ENCODE peak calls at places on chromosomes 16 and 17, in eight cellular contexts. R is cardiac muscle cell, F is uterus, A is progenitor cell of endocrine pancreas, N is RWPE2, K is endothelial cell of umbilical vein, B is OCI-LY7, P is fibroblast of the aortic adventitia. W is an unnamed sample.

GRCh38 chr17:76674600-76674999 is 31.0 kb upstream of the ST6GALNAC1 start:
- DNase-seq in N (no peak), K (no peak), F (no peak), B (no peak), R (no peak), P (no peak), A (no peak), W (no peak)

GRCh38 chr16:54926166-54926838 is 4.4 kb upstream of the IRX5 start:
- DNase-seq in P (peak; percentile 65), B (peak; percentile 70), A (no peak), F (no peak), K (no peak), R (no peak), N (no peak), W (no peak)

GRCh38 chr16:4689864-4690704 is 3.3 kb upstream of the NUDT16L1 start:
- DNase-seq in A (no peak), K (no peak), R (no peak), N (peak; percentile 65), P (no peak), F (no peak), B (no peak), W (no peak)

GRCh38 chr17:48244121-48244711 is 136.7 kb downstream of the SNX11 start:
- DNase-seq in A (no peak), F (no peak), P (no peak), B (peak; percentile 29), K (peak; percentile 88), N (no peak), R (no peak), W (no peak)

GRCh38 chr16:57734308-57734924 is 1.2 kb upstream of the KATNB1 start:
- DNase-seq in F (no peak), R (no peak), B (no peak), A (no peak), P (no peak), K (no peak), N (peak; percentile 9), W (no peak)

GRCh38 chr17:53950207-53950857 is 127.6 kb downstream of the KIF2B start:
- DNase-seq in A (no peak), N (no peak), P (no peak), K (no peak), B (peak; percentile 12), R (peak; percentile 51), F (no peak), W (no peak)

GRCh38 chr16:1300664-1301476 is 8.6 kb upstream of the UBE2I start:
- DNase-seq in R (peak; percentile 81), N (no peak), B (peak; percentile 69), P (peak; percentile 32), F (no peak), A (peak; percentile 83), K (peak; percentile 48), W (peak; percentile 88)

GRCh38 chr17:72426948-72427760 is 306.3 kb downstream of the SOX9 start:
- DNase-seq in B (no peak), P (no peak), K (no peak), F (no peak), R (no peak), N (no peak), A (no peak), W (no peak)

GRCh38 chr17:62720126-62720850 is 87.8 kb downstream of the MARCHF10 start:
- DNase-seq in P (no peak), K (peak; percentile 24), A (no peak), N (no peak), R (no peak), F (no peak), B (no peak), W (no peak)

GRCh38 chr16:83733301-83733700 is 74.5 kb upstream of the HSBP1 start:
- DNase-seq in A (no peak), N (no peak), F (no peak), K (no peak), R (no peak), P (no peak), B (no peak), W (no peak)

GRCh38 chr16:17565605-17566004 is 94.8 kb upstream of the XYLT1 start:
- DNase-seq in B (no peak), F (no peak), P (no peak), R (no peak), N (no peak), K (no peak), A (no peak), W (no peak)
- TF ChIP-seq CTCF in B (no peak), F (no peak), P (no peak), R (no peak), N (no peak), K (no peak), A (no peak), W (no peak)

GRCh38 chr16:75559002-75559401 is 3.0 kb upstream of the TMEM231 start:
- DNase-seq in A (no peak), F (no peak), R (peak; percentile 84), P (no peak), K (no peak), B (no peak), N (no peak), W (no peak)

GRCh38 chr16:75555213-75555706 is 792 bp downstream of the TMEM231 start:
- DNase-seq in R (peak; percentile 95), K (peak; percentile 90), P (peak; percentile 87), B (peak; percentile 69), A (peak; percentile 59), F (peak; percentile 77), N (peak; percentile 95), W (peak; percentile 68)

GRCh38 chr16:75552951-75553350 is 3.1 kb downstream of the TMEM231 start:
- DNase-seq in N (no peak), R (no peak), B (no peak), K (peak; percentile 60), F (no peak), A (no peak), P (peak; percentile 33), W (no peak)

GRCh38 chr16:75559564-75560372 is 3.7 kb upstream of the TMEM231 start:
- DNase-seq in K (no peak), R (peak; percentile 23), N (no peak), A (no peak), P (peak; percentile 77), F (no peak), B (no peak), W (no peak)

DNA sequence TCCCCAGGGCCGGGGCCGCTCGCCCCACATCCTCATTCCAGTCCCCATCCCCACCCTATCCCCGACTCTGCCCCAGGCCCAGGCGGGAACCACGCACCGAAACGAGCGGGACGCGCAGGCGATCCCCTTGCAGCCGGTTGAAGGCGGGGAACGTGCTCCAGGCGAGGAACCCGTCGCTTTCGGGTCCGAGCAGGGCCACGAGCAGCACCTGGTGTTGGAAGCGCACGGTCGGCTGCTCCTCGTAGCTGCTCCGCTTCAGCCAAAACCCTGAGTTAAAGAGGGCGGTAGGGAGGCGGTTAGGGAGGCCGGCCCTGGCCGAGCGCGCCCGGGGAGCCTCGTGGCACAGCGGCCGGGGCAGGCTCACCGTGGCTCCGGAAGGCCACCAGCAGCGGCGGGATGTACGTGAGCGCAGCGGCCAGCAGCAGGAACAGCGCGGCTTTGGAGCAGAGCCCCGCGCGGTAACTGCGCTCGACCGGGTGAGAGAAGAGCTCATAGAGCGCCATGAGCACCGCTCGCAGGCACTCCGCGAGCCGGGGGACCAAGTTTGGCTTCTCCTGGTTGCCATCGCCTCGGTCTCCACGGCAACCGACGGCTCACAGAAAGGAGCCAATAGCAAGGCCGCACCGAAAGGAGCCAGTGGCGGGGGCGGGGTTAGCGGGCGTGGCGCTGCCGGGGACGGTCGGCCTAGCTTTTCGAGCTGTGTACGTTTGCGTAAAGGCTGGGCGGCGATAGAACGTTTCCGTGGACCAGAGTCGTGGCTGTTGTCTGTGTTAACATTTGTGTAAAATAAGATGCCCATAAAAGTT is at the start of gene TMEM231:
- DNase-seq in B (peak; percentile 95), A (peak; percentile 87), P (peak; percentile 89), F (peak; percentile 97), R (peak; percentile 98), N (peak; percentile 98), K (peak; percentile 91), W (peak; percentile 97)
- TF ChIP-seq CTCF in B (peak; percentile 20), A (peak; percentile 18), P (no peak), F (no peak), R (no peak), N (no peak), K (no peak), W (no peak)

GRCh38 chr16:68096491-68096890 is 11.3 kb downstream of the NFATC3 start:
- DNase-seq in R (no peak), N (no peak), F (no peak), K (no peak), A (no peak), P (no peak), B (no peak), W (no peak)
- TF ChIP-seq CTCF in R (no peak), N (no peak), F (no peak), K (no peak), A (no peak), P (no peak), B (no peak), W (no peak)

GRCh38 chr17:55845385-55845784 is 94.5 kb downstream of the PCTP start:
- DNase-seq in P (peak; percentile 32), F (peak; percentile 13), N (no peak), B (no peak), A (peak; percentile 54), R (peak; percentile 79), K (peak; percentile 26), W (peak; percentile 42)
- TF ChIP-seq CTCF in P (peak; percentile 72), F (peak; percentile 30), N (peak; percentile 41), B (no peak), A (peak; percentile 79), R (peak; percentile 62), K (peak; percentile 64), W (peak; percentile 50)

DNA sequence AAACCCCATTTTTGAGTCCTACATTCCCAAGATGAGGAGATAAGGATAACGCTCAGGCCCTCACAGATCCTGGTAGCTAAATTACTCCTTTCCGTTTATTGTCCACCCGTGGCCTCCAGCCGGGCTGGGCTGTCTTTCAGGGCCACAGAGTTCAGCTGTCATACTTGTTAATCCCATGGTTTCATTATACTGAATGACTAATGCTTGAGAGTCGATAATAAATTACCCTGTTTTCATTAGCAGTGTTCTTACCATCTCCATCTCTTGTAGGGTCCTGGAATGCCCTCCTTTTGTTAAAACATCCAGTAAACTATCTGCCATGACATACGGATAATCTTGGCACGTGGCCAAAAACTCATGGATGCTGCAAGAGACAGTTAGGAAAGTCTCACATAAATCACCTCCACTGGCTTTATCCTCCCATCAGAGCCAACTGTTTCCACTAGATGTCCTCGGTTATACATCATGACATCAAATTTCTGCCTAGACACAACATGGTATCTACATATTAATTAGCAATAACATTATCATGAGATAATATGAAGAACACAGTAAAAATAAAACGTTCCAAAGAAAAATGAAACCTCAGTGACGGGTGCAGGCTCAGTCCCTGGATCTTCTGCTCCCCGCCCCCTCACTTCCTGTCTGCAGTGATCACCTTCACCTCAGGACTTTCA is 45.3 kb downstream of the BRD7 start:
- DNase-seq in P (peak; percentile 52), B (no peak), K (peak; percentile 46), F (peak; percentile 54), N (no peak), R (no peak), A (no peak), W (no peak)
- TF ChIP-seq CTCF in P (peak; percentile 8), B (peak; percentile 64), K (no peak), F (no peak), N (peak; percentile 41), R (peak; percentile 23), A (peak; percentile 17), W (peak; percentile 15)

W was measured in GM10248.